ENCODE peak calls at places on chromosomes 6 and 20, in nine cellular contexts. C is stomach; U is PC-9; D is dorsolateral prefrontal cortex; A is psoas muscle; T is CD8-positive, alpha-beta T cell; S is RWPE1; P is esophagus squamous epithelium; Z is endodermal cell. K is an unnamed sample.

GRCh38 chr6:3259491-3259958 is 778 bp downstream of the PSMG4 start:
- DNase-seq in C (peak; percentile 54), U (no peak), D (no peak), A (no peak), T (peak; percentile 8), S (peak; percentile 27), P (no peak), Z (peak; percentile 82), K (no peak)

GRCh38 chr6:145891126-145891525 is 73.0 kb downstream of the SHPRH start:
- DNase-seq in C (no peak), U (no peak), D (no peak), A (no peak), T (no peak), S (no peak), P (no peak), Z (no peak), K (no peak)

GRCh38 chr6:25448965-25449538 is 169.9 kb downstream of the CARMIL1 start:
- DNase-seq in C (no peak), U (no peak), D (no peak), A (no peak), T (no peak), S (peak; percentile 66), P (no peak), Z (no peak), K (no peak)

GRCh38 chr6:28311139-28311823 is 24.7 kb downstream of the ZSCAN31 start:
- DNase-seq in C (no peak), U (no peak), D (no peak), A (no peak), T (no peak), S (no peak), P (no peak), Z (no peak), K (no peak)

GRCh38 chr20:1517010-1517409 is 25.8 kb upstream of the SIRPB2 start:
- DNase-seq in C (no peak), U (no peak), D (no peak), A (no peak), T (no peak), S (no peak), P (no peak), Z (no peak), K (no peak)

GRCh38 chr6:93927731-93928130 is 508.4 kb upstream of the EPHA7 start:
- DNase-seq in C (peak; percentile 45), U (no peak), D (no peak), A (no peak), T (no peak), S (no peak), P (no peak), Z (no peak), K (no peak)

GRCh38 chr6:31763617-31763940 is 1.1 kb downstream of the SAPCD1 start:
- DNase-seq in C (no peak), U (no peak), D (no peak), A (no peak), T (no peak), S (peak; percentile 58), P (no peak), Z (peak; percentile 86), K (no peak)

GRCh38 chr6:32965901-32966300 is 2.5 kb upstream of the BRD2 start:
- DNase-seq in C (no peak), U (no peak), D (no peak), A (no peak), T (no peak), S (no peak), P (no peak), Z (no peak), K (no peak)

GRCh38 chr20:50460608-50461268 is 49.4 kb upstream of the PTPN1 start:
- DNase-seq in C (peak; percentile 93), U (peak; percentile 70), D (peak; percentile 78), A (peak; percentile 91), T (peak; percentile 69), S (peak; percentile 95), P (no peak), Z (peak; percentile 99), K (peak; percentile 36)

GRCh38 chr6:163711615-163712568 is 297.4 kb downstream of the QKI start:
- DNase-seq in C (no peak), U (no peak), D (peak; percentile 71), A (peak; percentile 94), T (no peak), S (peak; percentile 9), P (no peak), Z (peak; percentile 67), K (peak; percentile 13)

GRCh38 chr6:41049548-41049947 is 3.5 kb upstream of the APOBEC2 start:
- DNase-seq in C (no peak), U (no peak), D (no peak), A (no peak), T (no peak), S (no peak), P (no peak), Z (no peak), K (no peak)

GRCh38 chr6:41051873-41052272 is 1.1 kb upstream of the APOBEC2 start:
- DNase-seq in C (no peak), U (no peak), D (no peak), A (no peak), T (no peak), S (no peak), P (no peak), Z (no peak), K (no peak)

GRCh38 chr6:41049955-41050354 is 3.0 kb upstream of the APOBEC2 start:
- DNase-seq in C (no peak), U (no peak), D (no peak), A (no peak), T (no peak), S (no peak), P (no peak), Z (no peak), K (no peak)

GRCh38 chr6:41055149-41055548 is 2.1 kb downstream of the APOBEC2 start:
- DNase-seq in C (no peak), U (no peak), D (no peak), A (no peak), T (no peak), S (no peak), P (no peak), Z (no peak), K (no peak)

GRCh38 chr6:41053056-41053455 is at the start of gene APOBEC2:
- DNase-seq in C (no peak), U (no peak), D (no peak), A (peak; percentile 81), T (no peak), S (no peak), P (no peak), Z (no peak), K (no peak)
- H3K27ac ChIP-seq in C (no peak within 1 kb of the TSS), U (no peak within 1 kb of the TSS), D (no peak within 1 kb of the TSS), A (peak within 1 kb of the TSS; percentile 99), T (no peak within 1 kb of the TSS), S (no peak within 1 kb of the TSS), P (no peak within 1 kb of the TSS), Z (no peak within 1 kb of the TSS), K (no peak within 1 kb of the TSS)

GRCh38 chr6:11831653-11832052 is 53.0 kb upstream of the ADTRP start:
- DNase-seq in C (no peak), U (no peak), D (no peak), A (no peak), T (no peak), S (no peak), P (no peak), Z (no peak), K (no peak)

GRCh38 chr6:11830105-11830504 is 51.5 kb upstream of the ADTRP start:
- DNase-seq in C (no peak), U (no peak), D (no peak), A (no peak), T (no peak), S (no peak), P (no peak), Z (no peak), K (no peak)

GRCh38 chr6:11833626-11834592 is 55.3 kb upstream of the ADTRP start:
- DNase-seq in C (peak; percentile 49), U (no peak), D (no peak), A (no peak), T (no peak), S (no peak), P (no peak), Z (peak; percentile 65), K (no peak)

GRCh38 chr6:11828185-11828897 is 49.7 kb upstream of the ADTRP start:
- DNase-seq in C (no peak), U (no peak), D (no peak), A (no peak), T (no peak), S (no peak), P (no peak), Z (no peak), K (no peak)

DNA sequence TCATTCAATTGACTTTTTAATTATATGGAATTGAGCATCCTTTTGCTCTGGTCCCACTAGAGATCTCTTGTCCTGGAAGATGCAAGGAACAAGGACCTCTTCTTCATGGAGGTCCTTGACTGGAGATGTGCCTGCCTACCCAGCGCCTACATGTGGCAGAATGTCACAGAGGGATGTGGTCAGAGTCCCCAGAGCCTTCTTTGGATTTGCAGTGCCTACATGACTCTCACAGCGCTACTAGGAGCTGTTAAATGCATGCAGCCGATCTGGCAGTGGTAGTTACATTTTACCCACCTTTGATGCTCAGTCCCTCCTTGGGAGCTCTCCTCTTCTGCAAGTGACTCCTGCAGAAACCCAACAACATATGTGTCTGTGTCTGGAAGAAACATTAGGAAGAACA is 51.9 kb upstream of the ADTRP start:
- DNase-seq in C (no peak), U (no peak), D (no peak), A (no peak), T (no peak), S (no peak), P (no peak), Z (no peak), K (no peak)
- H3K27ac ChIP-seq in C (no peak overlapping the region), U (no peak overlapping the region), D (no peak overlapping the region), A (no peak overlapping the region), T (no peak overlapping the region), S (no peak overlapping the region), P (no peak overlapping the region), Z (no peak overlapping the region), K (no peak overlapping the region)

GRCh38 chr6:37696220-37696840 is 1.4 kb downstream of the MDGA1 start:
- DNase-seq in C (peak; percentile 31), U (no peak), D (no peak), A (peak; percentile 34), T (no peak), S (peak; percentile 18), P (no peak), Z (peak; percentile 76), K (no peak)

GRCh38 chr6:37700266-37700973 is 2.7 kb upstream of the MDGA1 start:
- DNase-seq in C (no peak), U (no peak), D (no peak), A (no peak), T (no peak), S (no peak), P (no peak), Z (peak; percentile 66), K (no peak)

GRCh38 chr6:37698264-37699137 is 818 bp upstream of the MDGA1 start:
- DNase-seq in C (peak; percentile 59), U (peak; percentile 51), D (no peak), A (peak; percentile 47), T (peak; percentile 37), S (peak; percentile 32), P (no peak), Z (peak; percentile 86), K (no peak)

GRCh38 chr6:37696841-37697735 is 595 bp downstream of the MDGA1 start:
- DNase-seq in C (peak; percentile 30), U (no peak), D (no peak), A (peak; percentile 39), T (peak; percentile 10), S (peak; percentile 28), P (no peak), Z (peak; percentile 70), K (no peak)

GRCh38 chr6:37699138-37699766 is 1.6 kb upstream of the MDGA1 start:
- DNase-seq in C (peak; percentile 64), U (no peak), D (no peak), A (no peak), T (peak; percentile 54), S (no peak), P (no peak), Z (no peak), K (no peak)
- H3K27ac ChIP-seq in C (no peak overlapping the region), U (no peak overlapping the region), D (no peak overlapping the region), A (no peak overlapping the region), T (no peak overlapping the region), S (no peak overlapping the region), P (peak overlapping the region; percentile 36), Z (no peak overlapping the region), K (no peak overlapping the region)

GRCh38 chr6:129890164-129890563 is 29.0 kb upstream of the TMEM244 start:
- DNase-seq in C (no peak), U (no peak), D (no peak), A (no peak), T (no peak), S (peak; percentile 15), P (no peak), Z (no peak), K (no peak)
- H3K27ac ChIP-seq in C (no peak overlapping the region), U (no peak overlapping the region), D (no peak overlapping the region), A (no peak overlapping the region), T (no peak overlapping the region), S (peak overlapping the region; percentile 69), P (no peak overlapping the region), Z (no peak overlapping the region), K (peak overlapping the region; percentile 49)

K was measured in caudate nucleus.